ENCODE peak calls at places on chromosomes 3 and 15, in six cellular contexts. H is A549, W is neuronal stem cell, S is ovary, X is sigmoid colon, R is left ventricle myocardium inferior. J is an unnamed sample.

GRCh38 chr3:147398841-147399534 is 7.4 kb downstream of the ZIC4 start:
- DNase-seq in S (no peak), H (no peak), W (no peak), R (no peak), X (no peak), J (peak)

GRCh38 chr3:120713262-120713661 is 29.1 kb downstream of the RABL3 start:
- DNase-seq in R (no peak), W (no peak), S (no peak), H (no peak), X (no peak), J (no peak)

GRCh38 chr15:27398631-27399030 is 427.6 kb downstream of the GABRG3 start:
- DNase-seq in S (no peak), X (no peak), H (no peak), R (no peak), W (no peak), J (no peak)

GRCh38 chr3:107988464-107989156 is 102.2 kb downstream of the CD47 start:
- DNase-seq in S (peak), R (peak), H (no peak), W (no peak), X (no peak), J (no peak)

GRCh38 chr3:135325726-135326245 is 530.7 kb downstream of the EPHB1 start:
- DNase-seq in S (no peak), R (peak), W (no peak), X (no peak), H (no peak), J (no peak)

GRCh38 chr15:40769310-40770146 is at the start of gene C15orf62:
- DNase-seq in R (no peak), X (no peak), H (no peak), S (peak), W (no peak), J (no peak)

GRCh38 chr3:124976378-124976777 is 41.8 kb upstream of the MUC13 start:
- DNase-seq in H (no peak), W (no peak), X (no peak), S (no peak), R (no peak), J (no peak)

GRCh38 chr3:190541008-190541407 is 27.1 kb downstream of the IL1RAP start:
- DNase-seq in R (no peak), S (no peak), H (no peak), X (no peak), W (no peak), J (no peak)

GRCh38 chr3:197801801-197802504 is 10.9 kb downstream of the LRCH3 start:
- DNase-seq in H (no peak), S (no peak), X (no peak), W (no peak), R (no peak), J (no peak)

GRCh38 chr3:197339841-197340520 is 41.6 kb upstream of the DLG1 start:
- DNase-seq in R (no peak), H (no peak), S (no peak), X (no peak), W (no peak), J (no peak)

GRCh38 chr3:27756877-27757276 is 34.8 kb upstream of the EOMES start:
- DNase-seq in R (no peak), S (no peak), W (no peak), H (no peak), X (no peak), J (no peak)

GRCh38 chr15:100760357-100760903 is 119.2 kb upstream of the ALDH1A3 start:
- DNase-seq in X (no peak), S (no peak), H (no peak), W (no peak), R (no peak), J (peak)
- H3K27ac ChIP-seq in X (no peak), S (no peak), H (peak), W (no peak), R (no peak), J (no peak)

DNA sequence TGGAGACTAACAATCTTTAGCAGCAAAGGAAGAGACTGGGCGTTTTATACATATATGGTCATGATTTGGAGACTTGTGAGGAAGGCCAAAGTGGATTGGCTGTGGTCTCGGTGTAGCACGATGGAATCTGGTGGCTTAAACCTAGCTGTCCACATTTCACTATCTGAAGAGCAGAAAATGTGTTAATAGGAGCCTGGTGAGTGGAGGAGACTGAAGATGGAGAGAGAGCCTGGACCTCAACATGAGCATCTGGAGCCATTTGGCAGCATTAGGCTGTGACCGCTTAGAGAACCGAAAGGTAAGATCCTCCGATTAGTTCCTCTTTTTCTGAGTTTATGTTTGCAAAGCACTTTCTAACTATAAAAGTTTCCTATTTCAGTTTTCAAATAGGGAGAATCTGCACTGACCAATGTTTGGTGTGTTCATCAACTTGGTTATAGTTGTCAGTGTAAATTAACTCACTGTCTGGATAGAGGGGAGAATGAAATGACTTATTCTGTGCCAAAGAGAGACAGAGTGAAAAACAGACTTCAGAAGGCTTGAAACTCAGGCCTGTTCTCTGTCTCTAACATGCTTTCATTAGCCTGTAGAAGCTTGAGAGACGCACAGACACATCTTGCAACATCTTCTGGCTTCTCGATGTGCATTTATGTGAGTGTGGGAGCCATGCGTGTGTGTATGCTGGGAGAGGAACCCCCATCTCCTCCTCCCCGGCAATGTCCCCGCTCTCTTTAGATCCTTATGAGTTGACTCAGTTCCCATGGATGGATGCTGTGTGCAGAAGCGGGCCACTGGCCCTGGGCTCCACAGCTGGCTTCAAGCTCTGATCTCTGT is 244.7 kb upstream of the TBL1XR1 start:
- DNase-seq in R (no peak), W (no peak), X (peak), H (no peak), S (no peak), J (no peak)
- H3K27ac ChIP-seq in R (no peak), W (no peak), X (peak), H (no peak), S (no peak), J (no peak)

DNA sequence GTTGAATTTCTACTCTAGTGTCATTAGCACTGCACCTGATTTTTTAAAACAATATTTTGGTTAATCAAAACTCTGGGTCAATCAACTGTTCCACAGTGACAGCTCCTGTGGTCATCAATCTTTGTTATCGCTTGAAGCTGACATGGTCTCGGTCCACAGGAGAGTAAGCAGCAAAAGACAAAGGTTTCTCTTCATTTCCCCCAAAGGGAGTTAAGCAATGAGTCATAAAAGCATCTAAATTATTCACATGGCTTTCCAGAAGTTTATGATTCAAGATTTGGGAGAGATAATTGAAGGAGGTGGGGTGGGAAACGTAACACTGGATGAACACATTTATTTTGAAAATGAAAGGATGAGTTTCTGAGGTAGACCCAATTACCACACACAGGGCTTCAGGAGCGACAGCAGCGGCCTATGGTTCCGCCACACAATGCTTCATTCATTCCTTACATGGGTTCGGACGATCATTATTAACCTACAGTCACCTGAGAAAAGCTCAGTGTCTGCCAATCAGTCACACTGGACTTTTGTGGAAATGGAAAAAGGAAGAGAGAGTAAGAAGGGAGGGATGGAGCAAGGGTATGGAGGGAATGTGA is 505.1 kb downstream of the FHIT start:
- DNase-seq in H (no peak), S (no peak), W (no peak), X (no peak), R (no peak), J (no peak)
- H3K27ac ChIP-seq in H (no peak), S (no peak), W (no peak), X (no peak), R (no peak), J (no peak)

DNA sequence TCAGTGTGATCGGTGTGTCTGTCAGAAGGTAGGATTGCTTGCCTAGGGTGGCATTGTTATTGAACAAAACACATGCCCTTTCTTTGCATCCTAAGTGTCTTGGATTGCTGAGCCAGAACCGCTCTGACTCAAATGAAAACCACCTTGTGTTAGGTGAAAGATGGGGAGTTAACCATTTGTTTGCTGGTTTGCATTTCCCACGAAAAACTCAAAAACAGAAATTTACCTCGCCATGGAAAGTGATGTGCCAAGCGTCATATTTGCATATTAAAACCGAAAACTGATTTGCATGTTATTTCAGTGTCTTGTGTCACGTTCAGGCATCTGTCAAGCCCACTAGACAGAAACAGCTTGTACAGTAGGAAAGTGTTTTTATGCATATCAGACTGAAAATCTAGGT is 474.6 kb upstream of the TPRG1 start:
- DNase-seq in X (no peak), H (no peak), W (no peak), S (no peak), R (no peak), J (no peak)
- H3K27ac ChIP-seq in X (no peak), H (no peak), W (no peak), S (no peak), R (no peak), J (no peak)

J was measured in coronary artery.